ENCODE peak calls at places on chromosomes 12 and 14, in six cellular contexts. P is K562, D is HCT116, I is upper lobe of left lung, K is H1, G is vagina. F is an unnamed sample.

GRCh38 chr12:92753976-92754885 is 51.4 kb downstream of the PLEKHG7 start:
- DNase-seq in P (no peak), D (no peak), I (no peak), K (no peak), G (no peak), F (no peak)

GRCh38 chr12:28159688-28160087 is 30.6 kb upstream of the CCDC91 start:
- DNase-seq in P (no peak), D (no peak), I (no peak), K (no peak), G (no peak), F (no peak)

GRCh38 chr14:76615331-76615730 is 145.9 kb upstream of the VASH1 start:
- DNase-seq in P (no peak), D (no peak), I (no peak), K (no peak), G (no peak), F (no peak)

GRCh38 chr12:91610561-91610960 is 427.9 kb upstream of the DCN start:
- DNase-seq in P (no peak), D (no peak), I (no peak), K (no peak), G (no peak), F (no peak)

GRCh38 chr12:132490481-132491348 is 764 bp downstream of the FBRSL1 start:
- DNase-seq in P (peak), D (no peak), I (no peak), K (no peak), G (no peak), F (peak)

GRCh38 chr12:87848248-87848868 is 180.8 kb downstream of the C12orf50 start:
- DNase-seq in P (peak), D (peak), I (no peak), K (no peak), G (no peak), F (no peak)

GRCh38 chr14:75561013-75561432 is 17.4 kb upstream of the FLVCR2 start:
- DNase-seq in P (peak), D (peak), I (peak), K (peak), G (no peak), F (no peak)

GRCh38 chr12:44873898-44874297 is 2.2 kb downstream of the NELL2 start:
- DNase-seq in P (peak), D (peak), I (no peak), K (no peak), G (no peak), F (no peak)

GRCh38 chr12:2973566-2973965 is 14.4 kb downstream of the TEAD4 start:
- DNase-seq in P (no peak), D (no peak), I (no peak), K (no peak), G (no peak), F (no peak)

GRCh38 chr12:15601210-15601800 is 187.9 kb downstream of the EPS8 start:
- DNase-seq in P (no peak), D (no peak), I (no peak), K (no peak), G (no peak), F (no peak)

GRCh38 chr12:64081020-64081419 is 141.1 kb downstream of the KICS2 start:
- DNase-seq in P (no peak), D (no peak), I (no peak), K (no peak), G (no peak), F (no peak)

GRCh38 chr12:3560295-3560620 is 69.3 kb downstream of the PRMT8 start:
- DNase-seq in P (no peak), D (no peak), I (no peak), K (no peak), G (no peak), F (no peak)

GRCh38 chr12:112347521-112347920 is 34.7 kb downstream of the HECTD4 start:
- DNase-seq in P (no peak), D (no peak), I (no peak), K (no peak), G (no peak), F (no peak)

GRCh38 chr14:58947816-58948440 is 240.5 kb upstream of the DAAM1 start:
- DNase-seq in P (no peak), D (no peak), I (no peak), K (no peak), G (no peak), F (no peak)

GRCh38 chr12:106652510-106653015 is 69.8 kb downstream of the RFX4 start:
- DNase-seq in P (no peak), D (no peak), I (no peak), K (no peak), G (no peak), F (no peak)

GRCh38 chr12:86723326-86723725 is 467.1 kb upstream of the MGAT4C start:
- DNase-seq in P (no peak), D (no peak), I (no peak), K (no peak), G (no peak), F (no peak)

GRCh38 chr14:77265561-77266335 is 5.3 kb downstream of the NGB start:
- DNase-seq in P (no peak), D (no peak), I (no peak), K (no peak), G (no peak), F (no peak)

GRCh38 chr14:80959448-80960006 is 4.1 kb downstream of the TSHR start:
- DNase-seq in P (no peak), D (no peak), I (no peak), K (no peak), G (no peak), F (peak)

GRCh38 chr12:47221256-47222023 is 141.7 kb upstream of the AMIGO2 start:
- DNase-seq in P (no peak), D (no peak), I (no peak), K (no peak), G (no peak), F (no peak)

GRCh38 chr12:47222592-47222959 is 142.8 kb upstream of the AMIGO2 start:
- DNase-seq in P (no peak), D (no peak), I (no peak), K (peak), G (no peak), F (no peak)

GRCh38 chr12:47224563-47225133 is 144.9 kb upstream of the AMIGO2 start:
- DNase-seq in P (no peak), D (no peak), I (no peak), K (no peak), G (no peak), F (no peak)

GRCh38 chr12:47223848-47224213 is 144.1 kb upstream of the AMIGO2 start:
- DNase-seq in P (no peak), D (no peak), I (no peak), K (no peak), G (no peak), F (no peak)

GRCh38 chr12:47222960-47223847 is 143.4 kb upstream of the AMIGO2 start:
- DNase-seq in P (peak), D (no peak), I (no peak), K (peak), G (no peak), F (no peak)
- TF ChIP-seq POLR2AphosphoS5 in P (no peak), D (no peak), I (no peak), K (no peak), G (no peak), F (no peak)

GRCh38 chr14:103629503-103630121 is 601 bp downstream of the KLC1 start:
- DNase-seq in P (peak), D (no peak), I (peak), K (no peak), G (no peak), F (peak)
- TF ChIP-seq POLR2A in P (no peak), D (no peak), I (no peak), K (no peak), G (no peak), F (no peak)

GRCh38 chr14:63039800-63040380 is 5.4 kb downstream of the KCNH5 start:
- DNase-seq in P (no peak), D (no peak), I (no peak), K (no peak), G (no peak), F (no peak)
- TF ChIP-seq POLR2AphosphoS5 in P (no peak), D (no peak), I (no peak), K (no peak), G (no peak), F (no peak)

GRCh38 chr12:77813558-77813957 is 17.1 kb upstream of the NAV3 start:
- DNase-seq in P (no peak), D (no peak), I (no peak), K (no peak), G (no peak), F (no peak)
- TF ChIP-seq POLR2A in P (no peak), D (no peak), I (no peak), K (no peak), G (no peak), F (no peak)